ENCODE peak calls at places on chromosomes 1 and 21, in five cellular contexts. M is CD8-positive, alpha-beta T cell; O is breast epithelium; J is endothelial cell; U is effector memory CD8-positive, alpha-beta T cell. R is an unnamed sample.

GRCh38 chr1:202197670-202198359 is 4.2 kb downstream of the LGR6 start:
- DNase-seq in M (peak; percentile 14), O (no peak), J (no peak), U (peak; percentile 65), R (peak; percentile 91)

GRCh38 chr1:210330279-210330866 is 1.7 kb downstream of the HHAT start:
- DNase-seq in M (no peak), O (no peak), J (no peak), U (no peak), R (no peak)

GRCh38 chr1:23865543-23865930 is 2.6 kb downstream of the FUCA1 start:
- DNase-seq in M (no peak), O (peak; percentile 90), J (no peak), U (no peak), R (peak; percentile 27)

GRCh38 chr1:24898909-24899439 is 31.1 kb downstream of the RUNX3 start:
- DNase-seq in M (no peak), O (peak; percentile 10), J (no peak), U (no peak), R (peak; percentile 20)

GRCh38 chr1:144101397-144102050 is 129.7 kb upstream of the FAM72C start:
- DNase-seq in M (no peak), O (peak; percentile 18), J (peak; percentile 4), U (peak; percentile 5), R (no peak)

GRCh38 chr1:211541715-211542477 is 37.1 kb downstream of the SLC30A1 start:
- DNase-seq in M (no peak), O (peak; percentile 58), J (no peak), U (no peak), R (no peak)

GRCh38 chr1:207026177-207026576 is 6.4 kb downstream of the C1orf116 start:
- DNase-seq in M (no peak), O (peak; percentile 63), J (no peak), U (no peak), R (no peak)

GRCh38 chr21:33185852-33186251 is 43.9 kb upstream of the IFNAR2 start:
- DNase-seq in M (peak; percentile 18), O (no peak), J (no peak), U (peak; percentile 27), R (no peak)

GRCh38 chr21:18666725-18667124 is 263.1 kb upstream of the TMPRSS15 start:
- DNase-seq in M (no peak), O (no peak), J (no peak), U (no peak), R (no peak)

GRCh38 chr21:31111093-31111492 is 72.8 kb upstream of the KRTAP19-8 start:
- DNase-seq in M (no peak), O (no peak), J (no peak), U (no peak), R (no peak)

GRCh38 chr1:222794656-222795474 is 20.0 kb upstream of the DISP1 start:
- DNase-seq in M (no peak), O (no peak), J (no peak), U (no peak), R (no peak)

GRCh38 chr1:230191079-230191478 is 124.0 kb downstream of the GALNT2 start:
- DNase-seq in M (no peak), O (no peak), J (no peak), U (no peak), R (no peak)

GRCh38 chr1:20037877-20038276 is 32.1 kb upstream of the PLA2G5 start:
- DNase-seq in M (no peak), O (no peak), J (no peak), U (no peak), R (no peak)

GRCh38 chr1:159914252-159915018 is 10.9 kb downstream of the TAGLN2 start:
- DNase-seq in M (no peak), O (no peak), J (no peak), U (no peak), R (no peak)

GRCh38 chr1:226378071-226378470 is 29.8 kb downstream of the PARP1 start:
- DNase-seq in M (no peak), O (no peak), J (no peak), U (no peak), R (no peak)

GRCh38 chr1:6625579-6626149 is 996 bp downstream of the THAP3 start:
- DNase-seq in M (no peak), O (no peak), J (peak; percentile 31), U (no peak), R (no peak)

GRCh38 chr1:24151175-24151533 is 8.2 kb upstream of the IL22RA1 start:
- DNase-seq in M (no peak), O (peak; percentile 92), J (peak; percentile 26), U (no peak), R (no peak)

GRCh38 chr1:248807067-248807737 is 18.5 kb downstream of the SH3BP5L start:
- DNase-seq in M (peak; percentile 27), O (no peak), J (peak; percentile 36), U (peak; percentile 11), R (peak; percentile 17)

GRCh38 chr21:38349111-38349746 is 92.4 kb downstream of the KCNJ15 start:
- DNase-seq in M (no peak), O (no peak), J (no peak), U (no peak), R (no peak)

GRCh38 chr1:221289103-221289502 is 409.9 kb downstream of the HLX start:
- DNase-seq in M (no peak), O (no peak), J (no peak), U (no peak), R (no peak)

GRCh38 chr1:50930965-50931737 is 28.9 kb downstream of the FAF1 start:
- DNase-seq in M (no peak), O (no peak), J (no peak), U (no peak), R (no peak)

GRCh38 chr21:34695434-34695833 is 26.6 kb downstream of the CLIC6 start:
- DNase-seq in M (no peak), O (no peak), J (no peak), U (no peak), R (no peak)

GRCh38 chr1:181151378-181152326 is 63.2 kb downstream of the IER5 start:
- DNase-seq in M (no peak), O (no peak), J (no peak), U (no peak), R (no peak)